ENCODE peak calls at places on chromosome 17, in eight cellular contexts. A is transverse colon; J is psoas muscle; P is CD4-positive, alpha-beta memory T cell; D is astrocyte of the spinal cord; X is stomach; S is right lobe of liver; F is lower lobe of right lung. H is an unnamed sample.

GRCh38 chr17:4856271-4856936 is 23.3 kb downstream of the MINK1 start:
- DNase-seq in A (no peak), J (no peak), P (no peak), D (no peak), X (no peak), S (no peak), F (no peak), H (no peak)

GRCh38 chr17:28686296-28686695 is 24.3 kb downstream of the SUPT6H start:
- DNase-seq in A (no peak), J (no peak), P (no peak), D (no peak), X (no peak), S (no peak), F (no peak), H (no peak)

GRCh38 chr17:45020354-45021138 is 30.9 kb downstream of the DCAKD start:
- DNase-seq in A (peak; percentile 34), J (peak; percentile 35), P (no peak), D (peak; percentile 53), X (peak; percentile 45), S (no peak), F (no peak), H (no peak)

GRCh38 chr17:27566673-27567562 is 64.1 kb upstream of the LGALS9 start:
- DNase-seq in A (no peak), J (no peak), P (no peak), D (no peak), X (no peak), S (no peak), F (no peak), H (no peak)

GRCh38 chr17:71023631-71024030 is 854.3 kb downstream of the KCNJ2 start:
- DNase-seq in A (no peak), J (no peak), P (no peak), D (peak; percentile 4), X (no peak), S (no peak), F (no peak), H (no peak)

GRCh38 chr17:43427362-43428043 is 28.7 kb downstream of the ARL4D start:
- DNase-seq in A (no peak), J (no peak), P (no peak), D (no peak), X (peak; percentile 57), S (peak; percentile 59), F (no peak), H (no peak)

GRCh38 chr17:72465191-72466024 is 344.6 kb downstream of the SOX9 start:
- DNase-seq in A (peak; percentile 77), J (no peak), P (no peak), D (peak; percentile 87), X (peak; percentile 62), S (no peak), F (no peak), H (no peak)

GRCh38 chr17:56449176-56449575 is 144.3 kb upstream of the NOG start:
- DNase-seq in A (no peak), J (no peak), P (no peak), D (no peak), X (no peak), S (no peak), F (no peak), H (no peak)

GRCh38 chr17:9179602-9180001 is 158.3 kb downstream of the NTN1 start:
- DNase-seq in A (no peak), J (no peak), P (no peak), D (no peak), X (no peak), S (no peak), F (no peak), H (no peak)

GRCh38 chr17:78110363-78111011 is 18.1 kb downstream of the TMC6 start:
- DNase-seq in A (no peak), J (peak; percentile 65), P (no peak), D (peak; percentile 8), X (no peak), S (no peak), F (no peak), H (peak; percentile 45)

GRCh38 chr17:61366715-61367413 is 32.8 kb upstream of the TBX2 start:
- DNase-seq in A (no peak), J (no peak), P (no peak), D (no peak), X (peak; percentile 33), S (no peak), F (no peak), H (no peak)

GRCh38 chr17:81514735-81515529 is 2.3 kb upstream of the ACTG1 start:
- DNase-seq in A (peak; percentile 90), J (peak; percentile 82), P (peak; percentile 54), D (peak; percentile 92), X (peak; percentile 87), S (peak; percentile 68), F (peak; percentile 89), H (no peak)

GRCh38 chr17:70320642-70321345 is 151.5 kb downstream of the KCNJ2 start:
- DNase-seq in A (peak; percentile 10), J (no peak), P (no peak), D (peak; percentile 16), X (no peak), S (no peak), F (peak; percentile 50), H (no peak)

DNA sequence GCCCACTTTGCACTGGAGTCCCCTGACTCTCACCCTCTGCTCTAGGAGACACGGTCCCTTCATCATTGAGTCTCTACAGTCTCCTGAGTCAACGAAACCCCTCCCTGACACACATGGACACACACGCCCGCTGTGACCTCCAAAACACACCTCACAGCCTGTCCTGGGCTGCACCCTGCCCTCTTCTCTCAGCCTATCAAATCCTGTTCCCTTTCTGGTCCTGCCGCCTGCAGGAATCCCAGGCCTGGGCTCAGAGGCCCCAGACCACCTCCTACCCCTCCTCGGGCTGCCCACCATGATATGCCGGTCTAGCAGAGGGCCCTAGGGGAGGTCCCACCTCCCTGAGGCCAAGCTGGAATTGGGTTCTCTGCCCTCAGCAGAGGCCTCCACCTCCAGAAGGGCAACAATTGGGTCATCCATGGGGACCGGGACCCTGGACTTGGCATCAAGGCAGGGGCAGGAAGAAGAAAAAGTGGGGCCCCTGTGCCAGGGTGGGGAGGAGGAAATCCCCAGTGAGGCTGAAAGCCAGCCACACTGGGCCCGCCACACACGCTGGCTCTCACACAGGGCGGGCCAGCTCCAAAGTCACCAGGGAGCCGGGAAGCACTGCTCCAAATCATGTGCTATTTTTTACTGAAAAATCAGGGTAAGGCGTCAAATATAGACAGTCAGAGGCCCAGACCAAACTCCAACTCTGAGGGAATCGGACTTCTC is 3.4 kb downstream of the PPP1R9B start:
- DNase-seq in A (no peak), J (no peak), P (no peak), D (no peak), X (no peak), S (peak; percentile 71), F (no peak), H (no peak)
- H3K4me3 ChIP-seq in A (peak overlapping the region; percentile 91), J (peak overlapping the region; percentile 84), P (peak overlapping the region; percentile 76), D (peak overlapping the region; percentile 82), X (peak overlapping the region; percentile 86), S (peak overlapping the region; percentile 82), F (peak overlapping the region; percentile 78), H (peak overlapping the region; percentile 88)

DNA sequence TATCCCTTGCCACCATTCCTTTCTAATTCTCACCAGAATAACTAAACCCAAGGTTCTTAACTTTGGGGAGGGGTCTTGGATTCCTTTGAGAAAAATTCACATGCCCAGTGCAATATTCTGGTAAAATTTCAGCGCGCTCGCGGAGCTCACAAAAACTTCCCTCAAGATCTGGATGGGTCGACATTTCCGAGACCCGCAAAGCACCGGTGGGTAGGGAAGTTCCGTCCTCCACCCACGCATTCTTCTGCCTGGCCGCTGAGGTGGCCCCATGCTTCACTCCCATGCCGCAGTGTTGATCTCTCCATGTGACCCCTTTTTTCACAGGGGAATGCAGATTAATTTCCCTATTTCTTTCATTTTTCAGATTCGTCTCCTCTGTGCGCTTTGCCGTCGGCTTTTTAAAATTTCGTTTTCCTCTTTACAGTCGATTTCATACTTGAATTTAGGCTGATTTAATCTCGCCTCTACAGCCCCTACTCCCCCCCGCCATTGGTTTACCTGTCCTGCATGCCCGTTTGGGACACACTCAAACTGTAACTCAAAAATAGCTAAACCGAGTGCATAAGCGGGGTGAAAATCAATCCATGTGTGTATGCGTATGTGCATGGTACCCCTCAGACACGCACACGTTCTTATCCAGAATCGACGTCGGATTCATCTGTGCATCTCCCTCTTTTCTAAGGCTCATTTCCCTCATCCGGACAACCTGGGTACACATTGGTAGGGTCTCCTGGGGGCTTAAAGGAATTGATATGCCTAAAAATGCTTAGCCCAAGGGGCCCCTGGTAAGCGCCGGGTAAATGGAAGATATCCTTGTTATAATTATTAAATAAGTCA is 1.4 kb upstream of the SP6 start:
- DNase-seq in A (no peak), J (no peak), P (no peak), D (no peak), X (no peak), S (no peak), F (no peak), H (no peak)
- H3K4me3 ChIP-seq in A (no peak overlapping the region), J (no peak overlapping the region), P (no peak overlapping the region), D (no peak overlapping the region), X (no peak overlapping the region), S (no peak overlapping the region), F (no peak overlapping the region), H (no peak overlapping the region)

DNA sequence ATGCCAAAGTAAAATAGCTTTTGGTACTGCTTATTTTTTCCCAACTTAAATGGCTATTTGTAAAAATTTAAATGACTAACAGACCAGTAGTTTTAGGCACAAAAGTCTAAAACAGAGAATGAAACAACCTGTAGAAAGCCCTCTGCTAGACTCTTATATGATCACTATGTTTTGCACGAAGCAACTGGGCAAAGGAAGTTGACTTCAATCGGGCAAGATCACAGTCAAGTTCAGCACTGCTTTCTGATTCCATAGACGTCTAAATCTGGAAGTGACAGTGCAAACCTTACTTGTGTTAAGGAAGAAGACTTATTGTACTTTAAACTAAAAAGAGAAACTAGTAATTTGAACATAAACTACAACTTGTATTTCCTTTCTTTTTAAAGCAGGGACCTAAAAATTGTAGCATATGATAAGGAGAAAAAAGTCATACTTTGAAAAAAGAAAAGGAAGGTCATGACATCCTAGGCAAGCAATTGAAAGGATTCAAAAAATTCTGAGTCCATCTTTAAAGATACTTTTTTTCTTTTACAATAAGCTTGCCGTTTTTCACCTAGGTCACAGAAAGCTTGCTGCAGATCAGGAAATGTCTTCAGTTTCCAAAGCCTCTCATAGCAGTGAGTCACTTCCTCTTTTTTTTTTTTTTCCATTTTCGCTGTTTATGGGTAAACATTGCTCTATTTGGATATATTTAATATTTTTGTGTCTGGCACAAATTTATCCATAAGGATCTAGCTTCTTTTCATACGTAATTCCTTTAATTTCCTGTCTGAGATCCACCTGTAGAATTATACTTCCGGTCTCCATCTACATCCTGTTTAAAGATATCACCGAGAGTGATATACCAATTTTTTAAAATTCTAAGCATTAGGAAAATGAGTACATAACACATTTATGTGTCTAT is 134.8 kb downstream of the SKAP1 start:
- DNase-seq in A (no peak), J (no peak), P (peak; percentile 27), D (no peak), X (no peak), S (no peak), F (no peak), H (no peak)
- H3K4me3 ChIP-seq in A (no peak overlapping the region), J (no peak overlapping the region), P (peak overlapping the region; percentile 21), D (no peak overlapping the region), X (no peak overlapping the region), S (no peak overlapping the region), F (no peak overlapping the region), H (no peak overlapping the region)

DNA sequence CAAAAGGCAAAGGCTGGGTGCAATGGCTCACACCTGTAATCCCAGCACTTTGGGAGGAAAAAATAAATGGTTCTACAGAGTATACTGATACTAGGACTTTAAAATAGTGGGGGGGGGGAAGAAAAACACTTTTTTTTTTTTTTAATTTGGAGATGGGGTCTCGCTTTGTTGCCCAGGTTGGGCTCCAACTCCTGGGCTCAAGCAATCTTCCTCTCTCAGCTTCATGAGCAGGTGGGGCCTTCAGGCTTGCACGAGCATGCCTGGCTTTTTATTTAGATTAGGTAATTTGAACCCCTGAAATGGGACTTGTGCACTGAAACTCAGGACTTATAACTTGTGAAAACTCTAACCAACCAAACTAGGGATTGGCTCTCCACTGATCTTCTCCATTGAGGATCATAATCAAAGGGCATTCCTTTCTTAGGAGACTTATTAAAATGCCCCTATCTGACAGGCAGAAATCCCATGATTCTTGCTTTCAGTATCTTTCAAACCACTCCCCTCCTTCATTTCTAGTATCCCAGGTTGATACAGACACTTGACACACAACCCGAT is 16.9 kb downstream of the GRB2 start:
- DNase-seq in A (no peak), J (no peak), P (no peak), D (no peak), X (no peak), S (no peak), F (no peak), H (no peak)
- H3K4me3 ChIP-seq in A (no peak overlapping the region), J (no peak overlapping the region), P (no peak overlapping the region), D (no peak overlapping the region), X (no peak overlapping the region), S (no peak overlapping the region), F (no peak overlapping the region), H (no peak overlapping the region)